ENCODE peak calls at places on chromosomes 13 and 19, in six cellular contexts. One of them, this sample, is unnamed.

GRCh38 chr19:1884291-1884718 is 991 bp downstream of the ABHD17A start:
- DNase-seq in A549: no peak
- DNase-seq in K562: peak
- DNase-seq in endothelial cell of umbilical vein: no peak
- DNase-seq in HepG2: no peak
- DNase-seq in GM12878: no peak
- DNase-seq in this sample: no peak

GRCh38 chr13:112186091-112186490 is 119.1 kb downstream of the SOX1 start:
- DNase-seq in A549: no peak
- DNase-seq in GM12878: no peak
- DNase-seq in K562: no peak
- DNase-seq in endothelial cell of umbilical vein: no peak
- DNase-seq in HepG2: no peak
- DNase-seq in this sample: no peak

GRCh38 chr19:35587326-35587725 is 1.4 kb downstream of the PMIS2 start:
- DNase-seq in K562: no peak
- DNase-seq in GM12878: no peak
- DNase-seq in A549: no peak
- DNase-seq in endothelial cell of umbilical vein: no peak
- DNase-seq in HepG2: no peak
- DNase-seq in this sample: no peak

GRCh38 chr19:5290336-5291262 is 50.0 kb downstream of the PTPRS start:
- DNase-seq in GM12878: no peak
- DNase-seq in K562: peak
- DNase-seq in HepG2: no peak
- DNase-seq in endothelial cell of umbilical vein: no peak
- DNase-seq in A549: no peak
- DNase-seq in this sample: no peak

GRCh38 chr19:3095375-3096191 is 1.4 kb downstream of the GNA11 start:
- DNase-seq in HepG2: peak
- DNase-seq in GM12878: no peak
- DNase-seq in endothelial cell of umbilical vein: no peak
- DNase-seq in A549: no peak
- DNase-seq in K562: peak
- DNase-seq in this sample: peak

GRCh38 chr13:75495938-75496337 is 14.0 kb upstream of the TBC1D4 start:
- DNase-seq in A549: no peak
- DNase-seq in endothelial cell of umbilical vein: no peak
- DNase-seq in HepG2: no peak
- DNase-seq in K562: no peak
- DNase-seq in GM12878: no peak
- DNase-seq in this sample: no peak

GRCh38 chr19:43407416-43408005 is 7.2 kb upstream of the TEX101 start:
- DNase-seq in HepG2: no peak
- DNase-seq in K562: no peak
- DNase-seq in endothelial cell of umbilical vein: no peak
- DNase-seq in A549: no peak
- DNase-seq in GM12878: no peak
- DNase-seq in this sample: no peak

GRCh38 chr13:47230155-47230554 is 333.3 kb upstream of the HTR2A start:
- DNase-seq in GM12878: no peak
- DNase-seq in A549: no peak
- DNase-seq in K562: no peak
- DNase-seq in HepG2: no peak
- DNase-seq in endothelial cell of umbilical vein: no peak
- DNase-seq in this sample: no peak

GRCh38 chr19:16883518-16883917 is 5.3 kb upstream of the F2RL3 start:
- DNase-seq in endothelial cell of umbilical vein: no peak
- DNase-seq in HepG2: no peak
- DNase-seq in GM12878: no peak
- DNase-seq in A549: no peak
- DNase-seq in K562: no peak
- DNase-seq in this sample: no peak

GRCh38 chr13:48393698-48394085 is 19.2 kb downstream of the LPAR6 start:
- DNase-seq in A549: no peak
- DNase-seq in K562: no peak
- DNase-seq in endothelial cell of umbilical vein: no peak
- DNase-seq in GM12878: no peak
- DNase-seq in HepG2: no peak
- DNase-seq in this sample: no peak

GRCh38 chr13:108657520-108657919 is 28.1 kb downstream of the MYO16 start:
- DNase-seq in endothelial cell of umbilical vein: no peak
- DNase-seq in HepG2: no peak
- DNase-seq in A549: no peak
- DNase-seq in GM12878: no peak
- DNase-seq in K562: peak
- DNase-seq in this sample: no peak

GRCh38 chr19:17576758-17577532 is 21.5 kb downstream of the COLGALT1 start:
- DNase-seq in endothelial cell of umbilical vein: no peak
- DNase-seq in K562: peak
- DNase-seq in HepG2: no peak
- DNase-seq in GM12878: no peak
- DNase-seq in A549: peak
- DNase-seq in this sample: peak

GRCh38 chr19:18422530-18423191 is 3.5 kb downstream of the SSBP4 start:
- DNase-seq in GM12878: no peak
- DNase-seq in K562: no peak
- DNase-seq in A549: no peak
- DNase-seq in HepG2: no peak
- DNase-seq in endothelial cell of umbilical vein: no peak
- DNase-seq in this sample: no peak

GRCh38 chr13:29503041-29503837 is 92.2 kb downstream of the SLC7A1 start:
- DNase-seq in HepG2: no peak
- DNase-seq in GM12878: no peak
- DNase-seq in K562: peak
- DNase-seq in endothelial cell of umbilical vein: peak
- DNase-seq in A549: no peak
- DNase-seq in this sample: no peak

GRCh38 chr19:30093966-30094770 is 152.1 kb downstream of the URI1 start:
- DNase-seq in endothelial cell of umbilical vein: no peak
- DNase-seq in K562: no peak
- DNase-seq in GM12878: no peak
- DNase-seq in HepG2: no peak
- DNase-seq in A549: no peak
- DNase-seq in this sample: no peak

GRCh38 chr19:48900477-48901452 is 653 bp downstream of the NUCB1 start:
- DNase-seq in endothelial cell of umbilical vein: peak
- DNase-seq in A549: peak
- DNase-seq in HepG2: peak
- DNase-seq in GM12878: no peak
- DNase-seq in K562: no peak
- DNase-seq in this sample: peak

GRCh38 chr13:43107780-43108179 is 84.4 kb downstream of the DNAJC15 start:
- DNase-seq in GM12878: no peak
- DNase-seq in HepG2: no peak
- DNase-seq in K562: no peak
- DNase-seq in endothelial cell of umbilical vein: no peak
- DNase-seq in A549: no peak
- DNase-seq in this sample: no peak

GRCh38 chr13:34578471-34578870 is 363.6 kb upstream of the NBEA start:
- DNase-seq in GM12878: no peak
- DNase-seq in A549: peak
- DNase-seq in K562: no peak
- DNase-seq in endothelial cell of umbilical vein: no peak
- DNase-seq in HepG2: no peak
- DNase-seq in this sample: no peak

GRCh38 chr13:102402292-102402691 is 444 bp upstream of the FGF14 start:
- DNase-seq in GM12878: no peak
- DNase-seq in K562: no peak
- DNase-seq in A549: no peak
- DNase-seq in endothelial cell of umbilical vein: no peak
- DNase-seq in HepG2: no peak
- DNase-seq in this sample: no peak

GRCh38 chr13:79070343-79070974 is 335.6 kb downstream of the RBM26 start:
- DNase-seq in HepG2: no peak
- DNase-seq in endothelial cell of umbilical vein: no peak
- DNase-seq in GM12878: peak
- DNase-seq in A549: no peak
- DNase-seq in K562: no peak
- DNase-seq in this sample: peak

GRCh38 chr13:75691183-75691582 is 55.1 kb downstream of the LMO7 start:
- DNase-seq in K562: no peak
- DNase-seq in GM12878: no peak
- DNase-seq in HepG2: peak
- DNase-seq in A549: peak
- DNase-seq in endothelial cell of umbilical vein: no peak
- DNase-seq in this sample: no peak

GRCh38 chr19:326851-327250 is 17.7 kb downstream of the MIER2 start:
- DNase-seq in endothelial cell of umbilical vein: no peak
- DNase-seq in GM12878: no peak
- DNase-seq in HepG2: no peak
- DNase-seq in A549: no peak
- DNase-seq in K562: no peak
- DNase-seq in this sample: no peak
- TF ChIP-seq MYC in endothelial cell of umbilical vein: no peak
- TF ChIP-seq MYC in GM12878: no peak
- TF ChIP-seq MYC in HepG2: no peak
- TF ChIP-seq MYC in A549: no peak
- TF ChIP-seq MYC in K562: no peak
- TF ChIP-seq MYC in this sample: no peak

DNA sequence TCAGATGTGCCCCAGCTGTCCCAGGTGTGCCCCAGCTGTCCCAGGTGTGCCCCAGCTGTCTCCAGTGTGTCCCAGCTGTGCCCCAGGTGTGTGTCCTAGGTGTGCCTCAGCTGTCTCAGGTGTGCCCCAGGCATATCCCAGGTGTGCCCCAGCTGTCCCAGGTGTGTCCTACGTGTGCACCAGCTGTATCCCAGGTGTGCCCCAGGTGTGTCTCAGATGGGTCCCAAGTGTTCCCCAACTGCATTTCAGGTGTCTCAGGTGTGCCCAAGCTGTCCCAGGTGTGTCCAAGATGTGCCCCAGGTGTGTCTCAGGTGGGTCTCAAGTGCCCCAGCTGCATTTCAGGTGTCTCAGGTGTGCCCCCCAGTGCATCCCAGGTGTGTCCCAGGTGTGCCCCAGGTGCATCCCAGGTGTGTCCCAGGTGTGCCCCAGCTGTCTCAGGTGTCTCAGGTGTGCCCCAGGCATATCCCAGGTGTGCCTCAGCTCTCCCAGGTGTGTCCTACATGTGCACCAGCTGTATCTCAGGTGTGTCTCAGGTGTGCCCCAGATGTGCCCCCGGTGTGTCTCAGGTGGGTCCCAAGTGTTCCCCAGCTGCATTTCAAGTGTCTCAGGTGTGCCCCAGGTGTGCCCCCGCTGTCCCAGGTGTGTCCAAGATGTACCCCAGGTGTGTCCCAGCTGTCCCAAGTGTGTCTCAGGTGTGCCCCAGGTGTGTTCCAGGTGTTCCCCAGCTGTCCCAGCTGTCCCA is 1.3 kb upstream of the GRK1 start:
- DNase-seq in A549: no peak
- DNase-seq in GM12878: no peak
- DNase-seq in endothelial cell of umbilical vein: no peak
- DNase-seq in K562: no peak
- DNase-seq in HepG2: no peak
- DNase-seq in this sample: no peak
- TF ChIP-seq POLR2A in A549: no peak
- TF ChIP-seq POLR2A in GM12878: no peak
- TF ChIP-seq POLR2A in endothelial cell of umbilical vein: no peak
- TF ChIP-seq POLR2A in K562: no peak
- TF ChIP-seq POLR2A in HepG2: no peak
- TF ChIP-seq POLR2A in this sample: no peak

GRCh38 chr19:7295912-7296486 is 1.8 kb upstream of the INSR start:
- DNase-seq in GM12878: no peak
- DNase-seq in K562: no peak
- DNase-seq in endothelial cell of umbilical vein: no peak
- DNase-seq in HepG2: peak
- DNase-seq in A549: no peak
- DNase-seq in this sample: no peak

GRCh38 chr19:7292352-7292949 is 1.8 kb downstream of the INSR start:
- DNase-seq in A549: no peak
- DNase-seq in endothelial cell of umbilical vein: no peak
- DNase-seq in GM12878: no peak
- DNase-seq in K562: no peak
- DNase-seq in HepG2: no peak
- DNase-seq in this sample: peak

GRCh38 chr19:7292950-7293794 is 1.0 kb downstream of the INSR start:
- DNase-seq in endothelial cell of umbilical vein: no peak
- DNase-seq in A549: no peak
- DNase-seq in GM12878: no peak
- DNase-seq in K562: no peak
- DNase-seq in HepG2: peak
- DNase-seq in this sample: peak

GRCh38 chr19:7293795-7294570 is at the start of gene INSR:
- DNase-seq in GM12878: peak
- DNase-seq in K562: peak
- DNase-seq in endothelial cell of umbilical vein: peak
- DNase-seq in A549: peak
- DNase-seq in HepG2: peak
- DNase-seq in this sample: peak

GRCh38 chr19:7294571-7295212 is 478 bp upstream of the INSR start:
- DNase-seq in HepG2: peak
- DNase-seq in GM12878: no peak
- DNase-seq in K562: peak
- DNase-seq in endothelial cell of umbilical vein: peak
- DNase-seq in A549: peak
- DNase-seq in this sample: peak
- TF ChIP-seq MYC in HepG2: peak
- TF ChIP-seq MYC in GM12878: peak
- TF ChIP-seq MYC in K562: no peak
- TF ChIP-seq MYC in endothelial cell of umbilical vein: no peak
- TF ChIP-seq MYC in A549: no peak
- TF ChIP-seq MYC in this sample: peak

GRCh38 chr19:32619051-32619685 is 38.2 kb downstream of the PDCD5 start:
- DNase-seq in GM12878: no peak
- DNase-seq in endothelial cell of umbilical vein: no peak
- DNase-seq in HepG2: no peak
- DNase-seq in K562: no peak
- DNase-seq in A549: no peak
- DNase-seq in this sample: no peak
- TF ChIP-seq POLR2A in GM12878: no peak
- TF ChIP-seq POLR2A in endothelial cell of umbilical vein: no peak
- TF ChIP-seq POLR2A in HepG2: no peak
- TF ChIP-seq POLR2A in K562: no peak
- TF ChIP-seq POLR2A in A549: no peak
- TF ChIP-seq POLR2A in this sample: no peak

GRCh38 chr19:33826521-33826920 is 29.9 kb downstream of the KCTD15 start:
- DNase-seq in A549: no peak
- DNase-seq in K562: no peak
- DNase-seq in GM12878: no peak
- DNase-seq in endothelial cell of umbilical vein: no peak
- DNase-seq in HepG2: no peak
- DNase-seq in this sample: no peak
- TF ChIP-seq MYC in A549: no peak
- TF ChIP-seq MYC in K562: no peak
- TF ChIP-seq MYC in GM12878: no peak
- TF ChIP-seq MYC in endothelial cell of umbilical vein: no peak
- TF ChIP-seq MYC in HepG2: no peak
- TF ChIP-seq MYC in this sample: no peak

GRCh38 chr19:52670046-52670445 is 31.9 kb upstream of the ZNF83 start:
- DNase-seq in GM12878: no peak
- DNase-seq in HepG2: no peak
- DNase-seq in endothelial cell of umbilical vein: no peak
- DNase-seq in K562: no peak
- DNase-seq in A549: no peak
- DNase-seq in this sample: no peak
- TF ChIP-seq POLR2A in GM12878: no peak
- TF ChIP-seq POLR2A in HepG2: no peak
- TF ChIP-seq POLR2A in endothelial cell of umbilical vein: no peak
- TF ChIP-seq POLR2A in K562: no peak
- TF ChIP-seq POLR2A in A549: no peak
- TF ChIP-seq POLR2A in this sample: no peak